ENCODE peak calls at places on chromosomes 4 and X, in eight cellular contexts. G, W, S, M, J, K, E and X are unnamed samples.

GRCh38 chr4:147334478-147334877 is 146.4 kb upstream of the EDNRA start:
- DNase-seq in G (no peak), W (peak), S (no peak), M (no peak), J (peak), K (peak), E (no peak), X (no peak)

GRCh38 chrX:54794795-54795194 is 3.3 kb downstream of the ITIH6 start:
- DNase-seq in G (no peak), W (no peak), S (no peak), M (no peak), J (no peak), K (no peak), E (no peak), X (no peak)

GRCh38 chrX:73944582-73944947 is 359.4 kb upstream of the ZCCHC13 start:
- DNase-seq in G (no peak), W (peak), S (no peak), M (no peak), J (peak), K (peak), E (no peak), X (no peak)

GRCh38 chr4:76283900-76284299 is 22.6 kb upstream of the STBD1 start:
- DNase-seq in G (no peak), W (peak), S (no peak), M (no peak), J (no peak), K (no peak), E (no peak), X (no peak)

GRCh38 chr4:16294455-16294854 is 68.2 kb upstream of the TAPT1 start:
- DNase-seq in G (no peak), W (peak), S (no peak), M (no peak), J (no peak), K (peak), E (no peak), X (no peak)

GRCh38 chr4:23135792-23136645 is 443.3 kb downstream of the GBA3 start:
- DNase-seq in G (no peak), W (peak), S (peak), M (no peak), J (peak), K (peak), E (no peak), X (no peak)

GRCh38 chr4:37503231-37503630 is 182.9 kb downstream of the RELL1 start:
- DNase-seq in G (no peak), W (no peak), S (no peak), M (no peak), J (no peak), K (no peak), E (no peak), X (no peak)

GRCh38 chr4:100938698-100939097 is 408.6 kb downstream of the PPP3CA start:
- DNase-seq in G (no peak), W (no peak), S (no peak), M (no peak), J (no peak), K (no peak), E (no peak), X (no peak)

GRCh38 chrX:18879144-18879543 is 104.8 kb downstream of the PHKA2 start:
- DNase-seq in G (no peak), W (no peak), S (no peak), M (no peak), J (no peak), K (no peak), E (no peak), X (no peak)

GRCh38 chr4:89800527-89801103 is 36.3 kb downstream of the SNCA start:
- DNase-seq in G (no peak), W (no peak), S (peak), M (no peak), J (peak), K (peak), E (no peak), X (no peak)

GRCh38 chr4:137180349-137180748 is 351.9 kb downstream of the PCDH18 start:
- DNase-seq in G (no peak), W (no peak), S (no peak), M (no peak), J (no peak), K (no peak), E (no peak), X (no peak)

GRCh38 chrX:134932528-134933217 is 58.1 kb upstream of the SMIM10 start:
- DNase-seq in G (no peak), W (peak), S (no peak), M (no peak), J (no peak), K (peak), E (no peak), X (no peak)

GRCh38 chr4:41709844-41710481 is 38.6 kb downstream of the PHOX2B start:
- DNase-seq in G (no peak), W (peak), S (no peak), M (no peak), J (no peak), K (peak), E (no peak), X (no peak)

GRCh38 chrX:82961129-82961528 is 547.0 kb upstream of the POU3F4 start:
- DNase-seq in G (no peak), W (no peak), S (peak), M (no peak), J (no peak), K (no peak), E (no peak), X (no peak)

GRCh38 chrX:97628807-97629596 is 745.3 kb downstream of the RPA4 start:
- DNase-seq in G (no peak), W (no peak), S (no peak), M (no peak), J (no peak), K (no peak), E (no peak), X (no peak)

GRCh38 chr4:6969826-6970800 is 60.5 kb downstream of the TBC1D14 start:
- DNase-seq in G (no peak), W (no peak), S (no peak), M (no peak), J (no peak), K (no peak), E (no peak), X (no peak)

GRCh38 chr4:187416236-187416635 is 579.3 kb upstream of the ZFP42 start:
- DNase-seq in G (no peak), W (no peak), S (no peak), M (no peak), J (no peak), K (no peak), E (no peak), X (no peak)

GRCh38 chr4:52076731-52077130 is 25.6 kb downstream of the SPATA18 start:
- DNase-seq in G (no peak), W (no peak), S (no peak), M (no peak), J (peak), K (no peak), E (no peak), X (no peak)

GRCh38 chr4:37604464-37604863 is 81.7 kb downstream of the RELL1 start:
- DNase-seq in G (no peak), W (peak), S (no peak), M (no peak), J (peak), K (peak), E (no peak), X (no peak)

GRCh38 chrX:22795680-22796079 is 204.1 kb upstream of the DDX53 start:
- DNase-seq in G (no peak), W (peak), S (no peak), M (no peak), J (no peak), K (no peak), E (no peak), X (no peak)

GRCh38 chr4:98794565-98795205 is 134.2 kb downstream of the EIF4E start:
- DNase-seq in G (no peak), W (peak), S (no peak), M (no peak), J (no peak), K (peak), E (no peak), X (peak)

GRCh38 chr4:88742561-88742960 is 44.9 kb upstream of the NAP1L5 start:
- DNase-seq in G (no peak), W (no peak), S (no peak), M (no peak), J (no peak), K (peak), E (no peak), X (no peak)

GRCh38 chrX:148536961-148537360 is 36.5 kb downstream of the AFF2 start:
- DNase-seq in G (no peak), W (no peak), S (no peak), M (no peak), J (no peak), K (no peak), E (no peak), X (no peak)

GRCh38 chr4:110310795-110311194 is 112.4 kb upstream of the ELOVL6 start:
- DNase-seq in G (no peak), W (peak), S (no peak), M (no peak), J (no peak), K (no peak), E (no peak), X (no peak)

GRCh38 chrX:13000311-13000811 is 25.5 kb downstream of the TMSB4X start:
- DNase-seq in G (no peak), W (no peak), S (no peak), M (no peak), J (no peak), K (no peak), E (peak), X (peak)

GRCh38 chrX:319579-320125 is 1.1 kb upstream of the GTPBP6 start:
- DNase-seq in G (peak), W (no peak), S (no peak), M (peak), J (no peak), K (no peak), E (peak), X (peak)

GRCh38 chr4:1533501-1534064 is 127.3 kb upstream of the NKX1-1 start:
- DNase-seq in G (no peak), W (no peak), S (no peak), M (peak), J (no peak), K (peak), E (no peak), X (no peak)

GRCh38 chr4:113739197-113739596 is 22.3 kb downstream of the CAMK2D start:
- DNase-seq in G (no peak), W (no peak), S (no peak), M (no peak), J (no peak), K (no peak), E (no peak), X (no peak)

GRCh38 chrX:65300104-65300809 is 234.3 kb downstream of the LAS1L start:
- DNase-seq in G (no peak), W (no peak), S (no peak), M (no peak), J (no peak), K (no peak), E (no peak), X (no peak)

GRCh38 chr4:186169942-186170802 is 21.2 kb upstream of the CYP4V2 start:
- DNase-seq in G (no peak), W (no peak), S (no peak), M (no peak), J (no peak), K (no peak), E (no peak), X (no peak)
- TF ChIP-seq CTCF in G (no peak), W (no peak), S (no peak), M (no peak), J (no peak), K (no peak), E (no peak), X (no peak)

DNA sequence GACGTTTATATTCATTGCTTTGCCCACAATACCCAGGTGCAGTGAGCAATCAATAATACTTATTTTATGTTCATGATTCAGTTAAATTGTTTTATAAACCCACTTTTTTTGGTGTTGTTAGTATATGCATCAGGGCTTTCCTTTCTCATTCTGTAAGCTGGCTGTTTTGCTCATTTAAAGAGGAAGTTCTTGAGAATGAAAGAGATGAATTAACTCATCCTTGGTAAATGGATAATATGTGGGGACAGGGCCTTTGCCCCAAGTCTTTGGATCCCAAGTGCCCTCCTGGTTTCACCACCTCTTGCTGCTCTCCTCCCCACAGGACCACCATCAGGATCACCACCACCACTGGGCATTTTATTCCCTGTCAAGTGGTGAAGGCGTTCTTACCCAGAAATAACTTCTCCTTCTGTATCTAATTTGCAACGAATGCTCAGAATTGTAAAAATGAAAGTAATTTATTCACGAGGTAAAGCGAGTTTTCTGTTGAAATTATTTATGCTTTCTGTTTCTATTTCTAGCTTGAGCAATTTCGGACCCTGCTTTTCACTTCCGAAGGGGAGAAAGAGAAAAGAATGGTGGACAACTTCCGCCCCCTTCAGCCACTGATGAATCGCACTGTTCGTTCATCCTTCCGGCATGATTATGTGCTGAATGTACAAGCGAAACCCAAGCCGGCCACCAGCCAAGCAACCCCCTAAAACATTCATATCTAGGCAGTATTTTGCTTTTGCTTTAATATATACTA is 8.1 kb upstream of the ZRSR2 start:
- DNase-seq in G (peak), W (no peak), S (no peak), M (no peak), J (no peak), K (no peak), E (no peak), X (peak)
- TF ChIP-seq CTCF in G (no peak), W (no peak), S (no peak), M (no peak), J (no peak), K (no peak), E (no peak), X (no peak)

DNA sequence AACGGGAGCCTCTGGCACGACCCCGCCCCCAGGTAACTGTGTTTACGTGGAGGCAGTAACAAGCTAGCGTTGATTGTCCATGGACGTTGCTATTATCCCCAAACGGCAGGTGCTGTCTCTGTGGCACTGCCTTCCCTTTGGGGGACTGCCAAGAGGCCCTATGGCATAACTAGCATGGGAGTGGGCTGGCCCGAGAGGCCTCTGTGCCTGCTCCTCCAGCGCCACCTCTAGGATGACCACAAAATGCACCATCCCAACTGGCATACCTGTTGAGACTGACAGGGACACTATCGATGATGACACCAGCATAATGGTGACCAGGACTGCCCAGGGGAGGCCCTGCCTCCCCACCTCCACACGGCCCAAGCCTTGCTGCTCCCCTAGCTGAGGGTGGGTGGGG is 1.5 kb downstream of the SRPK3 start:
- DNase-seq in G (no peak), W (no peak), S (no peak), M (no peak), J (no peak), K (no peak), E (no peak), X (no peak)
- TF ChIP-seq CTCF in G (no peak), W (no peak), S (no peak), M (no peak), J (no peak), K (no peak), E (no peak), X (no peak)

GRCh38 chr4:83910693-83911092 is 374.8 kb downstream of the GPAT3 start:
- DNase-seq in G (no peak), W (no peak), S (no peak), M (no peak), J (no peak), K (no peak), E (no peak), X (no peak)

GRCh38 chr4:83906561-83906960 is 370.7 kb downstream of the GPAT3 start:
- DNase-seq in G (no peak), W (peak), S (no peak), M (no peak), J (no peak), K (peak), E (no peak), X (no peak)

DNA sequence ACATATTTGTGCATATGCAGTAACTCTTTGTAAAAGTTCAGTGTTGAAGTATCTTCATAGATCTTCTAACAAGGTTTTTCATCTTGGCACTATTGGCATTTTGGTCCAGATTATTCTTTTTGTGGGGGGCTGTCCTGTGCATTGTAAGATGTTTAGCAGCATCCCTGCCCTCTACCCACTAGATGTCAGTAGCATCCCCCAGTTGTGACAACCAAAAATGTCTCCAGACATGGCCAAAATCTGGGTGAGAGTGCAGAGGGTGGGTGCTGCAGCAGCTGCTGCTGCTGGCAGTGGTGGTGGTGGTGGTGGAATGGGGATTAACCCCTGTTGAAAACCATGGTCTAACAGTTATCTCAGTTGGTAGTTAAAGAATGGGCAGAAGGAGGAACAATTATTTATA is 370.0 kb downstream of the GPAT3 start:
- DNase-seq in G (no peak), W (no peak), S (no peak), M (no peak), J (no peak), K (no peak), E (no peak), X (no peak)
- TF ChIP-seq CTCF in G (no peak), W (peak), S (no peak), M (no peak), J (no peak), K (peak), E (no peak), X (no peak)

GRCh38 chrX:30190426-30190825 is 24.9 kb upstream of the MAGEB2 start:
- DNase-seq in G (no peak), W (no peak), S (no peak), M (no peak), J (no peak), K (no peak), E (no peak), X (no peak)

GRCh38 chrX:30196322-30196721 is 19.0 kb upstream of the MAGEB2 start:
- DNase-seq in G (no peak), W (no peak), S (no peak), M (no peak), J (peak), K (peak), E (no peak), X (no peak)
- TF ChIP-seq CTCF in G (no peak), W (no peak), S (no peak), M (no peak), J (no peak), K (peak), E (no peak), X (no peak)

GRCh38 chr4:174403177-174403543 is 119.1 kb downstream of the HPGD start:
- DNase-seq in G (no peak), W (no peak), S (no peak), M (no peak), J (no peak), K (no peak), E (no peak), X (no peak)
- TF ChIP-seq CTCF in G (no peak), W (no peak), S (no peak), M (no peak), J (no peak), K (no peak), E (no peak), X (no peak)